ENCODE peak calls at places on chromosomes 11 and 22, in six cellular contexts. F is IMR-90; S is neural progenitor cell; B is gastrocnemius medialis; D is esophagus squamous epithelium; H is CD8-positive, alpha-beta memory T cell. M is an unnamed sample.

GRCh38 chr22:37011472-37011871 is 7.8 kb downstream of the TST start:
- DNase-seq in H (no peak), D (no peak), B (no peak), S (no peak), F (no peak), M (no peak)

GRCh38 chr11:61955031-61955415 is 4.9 kb downstream of the BEST1 start:
- DNase-seq in D (no peak), F (peak; percentile 87), B (peak; percentile 65), S (peak; percentile 74), H (no peak), M (no peak)

GRCh38 chr11:73171762-73172161 is 29.6 kb upstream of the FCHSD2 start:
- DNase-seq in H (no peak), B (no peak), D (no peak), S (no peak), F (peak; percentile 25), M (no peak)

GRCh38 chr22:31639640-31640039 is 22.4 kb downstream of the PISD start:
- DNase-seq in D (no peak), F (no peak), S (no peak), H (no peak), B (no peak), M (no peak)

GRCh38 chr11:85277693-85278092 is 349.5 kb downstream of the DLG2 start:
- DNase-seq in D (no peak), B (no peak), S (no peak), H (no peak), F (no peak), M (no peak)

GRCh38 chr22:50027639-50028537 is 15.3 kb upstream of the IL17REL start:
- DNase-seq in B (no peak), F (peak; percentile 13), S (no peak), D (no peak), H (no peak), M (peak; percentile 53)

GRCh38 chr11:78420255-78420764 is 2.7 kb upstream of the GAB2 start:
- DNase-seq in S (peak; percentile 79), F (peak; percentile 88), H (peak; percentile 26), D (no peak), B (peak; percentile 16), M (no peak)

GRCh38 chr22:44360686-44361381 is 48.1 kb upstream of the SHISAL1 start:
- DNase-seq in S (peak; percentile 50), F (peak; percentile 80), B (no peak), D (no peak), H (no peak), M (no peak)

GRCh38 chr22:43993072-43993760 is 30.9 kb upstream of the PARVB start:
- DNase-seq in D (no peak), B (peak; percentile 29), F (peak; percentile 64), S (peak; percentile 83), H (peak; percentile 49), M (peak; percentile 34)

GRCh38 chr22:24191381-24191841 is 10.1 kb downstream of the SUSD2 start:
- DNase-seq in D (no peak), H (no peak), F (no peak), B (no peak), S (no peak), M (no peak)

GRCh38 chr11:26575946-26576345 is 3.9 kb upstream of the MUC15 start:
- DNase-seq in H (no peak), B (no peak), S (no peak), F (no peak), D (no peak), M (no peak)

GRCh38 chr11:68792400-68792955 is 41.2 kb upstream of the TESMIN start:
- DNase-seq in B (no peak), S (no peak), H (no peak), D (no peak), F (peak; percentile 4), M (no peak)

GRCh38 chr11:77557553-77557952 is 32.2 kb upstream of the AQP11 start:
- DNase-seq in H (no peak), F (peak; percentile 9), B (no peak), D (no peak), S (peak; percentile 65), M (no peak)

GRCh38 chr11:133339495-133340140 is 192.7 kb downstream of the OPCML start:
- DNase-seq in S (no peak), B (no peak), F (no peak), D (no peak), H (no peak), M (no peak)

GRCh38 chr11:82826526-82826925 is 73.7 kb downstream of the PRCP start:
- DNase-seq in D (no peak), B (no peak), F (no peak), H (no peak), S (no peak), M (no peak)

GRCh38 chr22:35330258-35330861 is 30.7 kb downstream of the TOM1 start:
- DNase-seq in S (no peak), B (peak; percentile 88), D (no peak), F (peak; percentile 86), H (peak; percentile 32), M (peak; percentile 50)

GRCh38 chr11:69374110-69374981 is 80.4 kb downstream of the MYEOV start:
- DNase-seq in F (no peak), S (no peak), D (no peak), B (no peak), H (no peak), M (no peak)

GRCh38 chr22:37560682-37561208 is 465 bp downstream of the CDC42EP1 start:
- DNase-seq in S (peak; percentile 59), F (peak; percentile 53), D (no peak), B (no peak), H (no peak), M (no peak)

GRCh38 chr22:42892571-42893316 is 35.7 kb upstream of the ARFGAP3 start:
- DNase-seq in F (no peak), D (no peak), S (no peak), H (no peak), B (peak; percentile 77), M (no peak)

GRCh38 chr22:39253427-39254070 is 8.8 kb upstream of the PDGFB start:
- DNase-seq in F (peak; percentile 89), S (no peak), B (peak; percentile 87), D (no peak), H (no peak), M (no peak)

GRCh38 chr11:83557638-83558037 is 271.5 kb upstream of the CCDC90B start:
- DNase-seq in B (no peak), S (no peak), H (no peak), F (no peak), D (no peak), M (no peak)

GRCh38 chr11:45083544-45084087 is 62.8 kb upstream of the PRDM11 start:
- DNase-seq in F (no peak), S (peak; percentile 57), H (no peak), D (no peak), B (no peak), M (no peak)

GRCh38 chr11:107590460-107591097 is 368 bp upstream of the ELMOD1 start:
- DNase-seq in B (no peak), H (peak; percentile 31), S (peak; percentile 22), F (no peak), D (no peak), M (no peak)

GRCh38 chr22:35766654-35767580 is 49.2 kb downstream of the APOL5 start:
- DNase-seq in H (no peak), D (no peak), S (peak; percentile 72), B (no peak), F (no peak), M (no peak)

GRCh38 chr22:19850482-19851109 is 4.1 kb downstream of the GNB1L start:
- DNase-seq in F (no peak), S (no peak), B (no peak), D (no peak), H (no peak), M (no peak)

GRCh38 chr22:19846620-19847344 is 7.9 kb downstream of the GNB1L start:
- DNase-seq in F (no peak), B (no peak), H (no peak), D (no peak), S (no peak), M (no peak)

GRCh38 chr22:19849800-19850481 is 4.7 kb downstream of the GNB1L start:
- DNase-seq in H (no peak), D (no peak), S (no peak), F (no peak), B (no peak), M (no peak)

GRCh38 chr22:19847345-19847632 is 7.4 kb downstream of the GNB1L start:
- DNase-seq in D (no peak), F (no peak), B (no peak), S (no peak), H (no peak), M (no peak)

DNA sequence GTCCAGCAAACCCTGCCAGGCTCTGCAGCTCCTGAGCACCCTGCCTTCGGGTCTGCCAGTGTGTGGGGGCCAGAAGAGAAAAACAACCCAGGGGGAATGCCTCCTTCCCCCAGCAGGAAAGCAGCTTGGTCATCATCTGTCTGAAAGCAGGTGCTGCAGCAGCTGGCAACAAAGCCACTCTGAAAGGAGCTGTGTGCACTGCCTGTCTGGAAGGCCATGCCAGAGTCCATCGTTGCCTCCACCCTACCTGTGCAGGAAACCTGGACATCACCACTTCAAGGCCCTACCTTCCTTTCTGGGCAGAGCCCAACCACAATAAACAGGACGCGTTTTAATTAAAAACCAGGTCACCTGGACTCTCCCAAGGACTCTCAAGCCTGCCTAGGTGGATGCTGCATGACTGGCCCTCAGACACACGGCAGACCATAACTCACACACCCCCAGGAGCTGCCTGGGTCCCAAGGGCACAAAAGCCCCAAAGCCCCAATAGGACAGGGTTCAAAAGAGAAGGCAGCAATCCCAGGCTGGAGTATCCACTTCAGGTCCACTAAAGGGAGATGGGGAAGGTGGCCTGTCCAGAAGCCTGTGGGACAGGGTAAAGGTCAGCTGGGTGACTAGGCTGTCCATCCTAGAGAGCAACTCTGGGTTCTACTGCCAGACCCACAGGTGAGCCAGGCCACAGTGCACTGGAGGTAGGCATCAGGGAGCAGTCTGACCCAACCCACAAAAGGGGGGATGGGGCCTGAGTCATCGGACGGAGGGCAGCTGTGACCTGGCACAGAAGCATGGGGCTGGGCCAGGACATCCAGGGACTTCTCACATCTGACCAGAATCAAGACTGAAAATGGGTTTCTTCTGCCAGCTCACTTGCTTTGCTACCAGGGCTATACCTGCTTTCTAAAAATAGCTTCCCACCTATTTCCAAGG is 6.1 kb downstream of the GNB1L start:
- DNase-seq in B (peak; percentile 67), H (no peak), F (no peak), S (no peak), D (no peak), M (no peak)
- H3K27ac ChIP-seq in B (peak overlapping the region; percentile 47), H (no peak overlapping the region), F (no peak overlapping the region), S (no peak overlapping the region), D (peak overlapping the region; percentile 81), M (no peak overlapping the region)

DNA sequence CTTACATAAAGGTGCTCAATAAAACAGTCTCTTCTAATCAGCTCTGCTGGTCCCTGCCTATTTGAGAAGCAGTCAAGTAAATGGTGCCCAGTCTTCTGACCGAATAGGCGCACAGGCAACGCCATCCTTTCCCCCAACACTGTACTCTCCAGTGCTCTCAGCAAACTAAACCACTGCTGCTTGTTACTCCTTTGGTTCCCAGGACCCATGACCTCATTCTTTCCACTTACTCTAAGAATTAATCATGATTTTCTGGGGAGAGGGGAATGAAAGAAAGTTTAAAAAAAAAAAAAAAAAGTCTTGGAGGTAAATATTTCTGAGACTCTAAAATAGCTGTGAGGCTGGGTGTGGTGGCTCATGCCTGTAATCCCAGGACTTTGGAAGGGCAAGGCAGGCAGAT is 63.7 kb downstream of the SGSM3 start:
- DNase-seq in F (peak; percentile 28), S (no peak), H (no peak), B (no peak), D (no peak), M (no peak)
- H3K4me1 ChIP-seq in F (peaks cover 24% of the 10 kb centered on the region), S (no peaks in the 10 kb centered on the region), H (peaks cover 24% of the 10 kb centered on the region), B (peaks cover 48% of the 10 kb centered on the region), D (peaks cover 43% of the 10 kb centered on the region), M (peaks cover 10% of the 10 kb centered on the region)

GRCh38 chr11:839280-839623 is 3.1 kb downstream of the POLR2L start:
- DNase-seq in B (no peak), H (no peak), D (no peak), F (no peak), S (no peak), M (no peak)
- H3K27ac ChIP-seq in B (no peak overlapping the region), H (no peak overlapping the region), D (peak overlapping the region; percentile 33), F (no peak overlapping the region), S (no peak overlapping the region), M (no peak overlapping the region)

GRCh38 chr11:10438451-10438850 is 16.6 kb upstream of the AMPD3 start:
- DNase-seq in S (no peak), F (peak; percentile 65), D (no peak), B (no peak), H (no peak), M (no peak)
- H3K4me1 ChIP-seq in S (no peaks in the 10 kb centered on the region), F (peaks cover 3% of the 10 kb centered on the region), D (no peaks in the 10 kb centered on the region), B (no peaks in the 10 kb centered on the region), H (peaks cover 10% of the 10 kb centered on the region), M (no peaks in the 10 kb centered on the region)